ENCODE peak calls at places on chromosomes 11 and 22, in five cellular contexts. B, V, R, J and E are unnamed samples.

GRCh38 chr11:128244896-128245295 is 342.5 kb downstream of the ETS1 start:
- DNase-seq in B (no peak), V (no peak), R (no peak), J (no peak), E (no peak)

GRCh38 chr11:126416542-126417090 is 61.1 kb downstream of the ST3GAL4 start:
- DNase-seq in R (peak), J (peak), V (peak), B (no peak), E (peak)

GRCh38 chr11:120179071-120179672 is 31.7 kb upstream of the OAF start:
- DNase-seq in R (peak), B (no peak), J (no peak), V (no peak), E (no peak)

GRCh38 chr22:20243545-20244249 is 24.4 kb downstream of the RTN4R start:
- DNase-seq in V (peak), B (no peak), R (peak), J (peak), E (no peak)

GRCh38 chr11:33532720-33533119 is 167.9 kb downstream of the C11orf91 start:
- DNase-seq in R (no peak), B (no peak), V (no peak), J (no peak), E (no peak)

GRCh38 chr11:119337581-119338317 is 2.9 kb downstream of the C1QTNF5 start:
- DNase-seq in R (peak), B (no peak), J (no peak), V (peak), E (no peak)

GRCh38 chr11:108593214-108593909 is at the start of gene EXPH5:
- DNase-seq in R (peak), B (peak), V (peak), J (peak), E (peak)

GRCh38 chr11:94742645-94743044 is 25.5 kb upstream of the AMOTL1 start:
- DNase-seq in B (no peak), J (no peak), R (no peak), V (no peak), E (no peak)

GRCh38 chr22:37018815-37019308 is 385 bp downstream of the TST start:
- DNase-seq in R (peak), V (peak), B (no peak), J (peak), E (no peak)

GRCh38 chr22:37021710-37022482 is 2.4 kb downstream of the MPST start:
- DNase-seq in R (peak), V (no peak), J (peak), B (peak), E (no peak)

GRCh38 chr22:37021041-37021440 is 1.5 kb downstream of the MPST start:
- DNase-seq in R (no peak), B (no peak), V (no peak), J (peak), E (no peak)

GRCh38 chr22:37019309-37020191 is at the start of the genes MPST and TST:
- DNase-seq in J (peak), V (peak), R (peak), B (no peak), E (no peak)

GRCh38 chr22:37020192-37020479 is 594 bp downstream of the MPST start:
- DNase-seq in B (peak), V (no peak), R (no peak), J (peak), E (no peak)
- TF ChIP-seq POLR2AphosphoS5 in B (no peak), V (no peak), R (no peak), J (peak), E (no peak)

GRCh38 chr11:106971864-106972263 is 46.4 kb downstream of the GUCY1A2 start:
- DNase-seq in J (no peak), B (no peak), R (no peak), V (no peak), E (no peak)
- H3K4me3 ChIP-seq in J (no peak), B (no peak), R (no peak), V (no peak), E (no peak)

GRCh38 chr11:117045196-117045595 is 53.0 kb downstream of the SIK3 start:
- DNase-seq in V (no peak), J (peak), B (no peak), R (no peak), E (no peak)

GRCh38 chr11:117045956-117046355 is 52.3 kb downstream of the SIK3 start:
- DNase-seq in V (no peak), J (no peak), R (no peak), B (no peak), E (no peak)

GRCh38 chr11:117039897-117040296 is 58.3 kb downstream of the SIK3 start:
- DNase-seq in J (no peak), V (no peak), B (no peak), R (no peak), E (no peak)

GRCh38 chr11:117042689-117043088 is 55.5 kb downstream of the SIK3 start:
- DNase-seq in B (no peak), R (no peak), J (no peak), V (no peak), E (no peak)

DNA sequence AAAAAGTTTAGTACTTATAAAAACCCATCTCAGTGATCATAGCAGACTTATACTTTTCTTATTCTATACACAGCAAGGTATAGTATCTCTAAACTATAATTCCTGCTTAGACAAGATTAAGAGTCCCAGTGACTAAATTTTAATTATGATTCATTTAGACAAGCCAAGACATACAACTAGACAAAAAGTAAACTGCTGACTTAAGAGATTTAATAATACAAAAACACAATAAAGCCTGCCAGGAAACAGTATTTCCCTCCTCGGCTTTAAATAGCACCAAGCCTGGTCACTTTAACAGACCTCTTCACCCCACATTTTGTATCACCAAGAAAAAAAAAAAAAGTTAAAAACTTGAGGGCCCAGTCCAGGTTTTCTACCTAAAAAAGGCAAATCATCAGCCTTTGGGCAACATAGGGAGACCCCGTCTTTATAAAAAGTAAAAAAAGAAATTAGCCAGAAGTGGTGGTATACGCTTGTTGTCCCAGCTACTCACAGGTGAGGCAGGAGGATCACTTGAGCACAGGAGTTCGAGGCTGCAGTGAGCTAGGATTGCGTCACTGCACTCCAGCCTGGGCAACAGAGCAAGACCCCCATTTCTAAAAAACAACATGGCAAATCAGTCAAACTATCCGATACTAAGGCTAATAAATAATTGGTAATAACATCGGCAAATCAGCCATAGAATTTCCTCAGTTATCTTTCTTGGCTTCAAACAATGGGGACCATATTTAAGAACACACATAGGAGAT is 53.8 kb downstream of the SIK3 start:
- DNase-seq in V (no peak), J (no peak), R (no peak), B (no peak), E (no peak)
- H3K27ac ChIP-seq in V (no peak), J (peak), R (no peak), B (no peak), E (peak)

GRCh38 chr11:104254347-104254746 is 90.4 kb upstream of the PDGFD start:
- DNase-seq in R (no peak), V (no peak), J (no peak), B (peak), E (no peak)

GRCh38 chr11:104259121-104259610 is 95.2 kb upstream of the PDGFD start:
- DNase-seq in J (no peak), B (no peak), V (no peak), R (no peak), E (no peak)

GRCh38 chr11:104260456-104260855 is 96.5 kb upstream of the PDGFD start:
- DNase-seq in V (no peak), J (no peak), R (no peak), B (no peak), E (no peak)

DNA sequence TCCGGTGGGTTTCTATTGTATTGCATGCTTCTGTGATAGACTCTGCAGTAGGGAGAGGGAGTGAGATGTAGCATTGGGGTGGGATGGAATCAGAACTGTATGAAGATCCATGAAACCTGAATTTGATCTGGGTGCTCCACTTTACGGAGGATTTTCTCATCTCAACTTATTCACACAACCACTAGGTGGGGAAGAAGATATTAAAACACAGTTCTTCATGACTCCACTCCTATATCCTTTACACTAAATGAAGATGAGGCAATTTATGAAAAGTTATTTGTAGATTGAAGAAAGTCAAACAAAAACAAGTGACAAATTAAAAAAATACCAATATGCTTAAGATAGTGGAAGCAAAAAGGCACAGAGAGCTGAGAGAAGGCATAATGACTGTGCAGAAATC is 92.6 kb upstream of the PDGFD start:
- DNase-seq in J (no peak), R (no peak), B (no peak), V (no peak), E (no peak)
- TF ChIP-seq POLR2AphosphoS5 in J (no peak), R (no peak), B (no peak), V (no peak), E (no peak)